ENCODE peak calls at places on chromosomes 3 and 15, in ten cellular contexts. Y is NCI-H748 treated with DMSO at 0.1 percent for 48 hours; W is activated naive CD4-positive, alpha-beta T cell treated with Interleukin-2 at 50 U/mL for 16 hours; O is substantia nigra; S is AG20443; G is H7; F is thoracic aorta; X is iris pigment epithelial cell; N is MM.1S; K is RPMI7951. H is an unnamed sample.

GRCh38 chr3:186002884-186003472 is 65.2 kb upstream of the TRA2B start:
- DNase-seq in Y (no peak), W (no peak), O (no peak), S (no peak), G (peak; percentile 49), F (no peak), X (peak; percentile 24), N (peak; percentile 62), K (peak; percentile 64), H (peak; percentile 36)

GRCh38 chr3:122942937-122943827 is 84.4 kb downstream of the SEMA5B start:
- DNase-seq in Y (no peak), W (peak; percentile 10), O (peak; percentile 35), S (peak; percentile 86), G (peak; percentile 97), F (peak; percentile 41), X (peak; percentile 38), N (peak; percentile 32), K (peak; percentile 59), H (peak; percentile 91)

GRCh38 chr3:177050466-177051237 is 146.6 kb downstream of the TBL1XR1 start:
- DNase-seq in Y (peak; percentile 33), W (no peak), O (no peak), S (peak; percentile 21), G (no peak), F (no peak), X (peak; percentile 79), N (peak; percentile 60), K (peak; percentile 55), H (no peak)

GRCh38 chr3:182028081-182028480 is 316.4 kb downstream of the SOX2 start:
- DNase-seq in Y (no peak), W (no peak), O (no peak), S (no peak), G (no peak), F (no peak), X (peak; percentile 6), N (no peak), K (no peak), H (no peak)

GRCh38 chr3:129398803-129399144 is 29.7 kb downstream of the EFCAB12 start:
- DNase-seq in Y (no peak), W (peak; percentile 10), O (no peak), S (peak; percentile 55), G (no peak), F (no peak), X (peak; percentile 37), N (no peak), K (peak; percentile 35), H (no peak)

GRCh38 chr15:35379972-35380371 is 166.0 kb downstream of the DPH6 start:
- DNase-seq in Y (no peak), W (no peak), O (no peak), S (no peak), G (peak; percentile 3), F (no peak), X (no peak), N (no peak), K (no peak), H (no peak)

GRCh38 chr15:31366169-31366734 is 39.6 kb downstream of the KLF13 start:
- DNase-seq in Y (no peak), W (no peak), O (no peak), S (peak; percentile 30), G (peak; percentile 77), F (no peak), X (no peak), N (no peak), K (no peak), H (no peak)

GRCh38 chr3:72086051-72086711 is 301.2 kb upstream of the PROK2 start:
- DNase-seq in Y (no peak), W (no peak), O (no peak), S (peak; percentile 32), G (no peak), F (no peak), X (peak; percentile 27), N (no peak), K (peak; percentile 22), H (no peak)

GRCh38 chr3:56131976-56132590 is 336.2 kb downstream of the ERC2 start:
- DNase-seq in Y (no peak), W (no peak), O (no peak), S (peak; percentile 91), G (no peak), F (no peak), X (peak; percentile 98), N (no peak), K (peak; percentile 95), H (no peak)

GRCh38 chr3:17329932-17330331 is 412.5 kb downstream of the TBC1D5 start:
- DNase-seq in Y (no peak), W (no peak), O (no peak), S (no peak), G (no peak), F (no peak), X (no peak), N (no peak), K (no peak), H (no peak)

GRCh38 chr15:64634576-64635485 is 140.6 kb downstream of the RBPMS2 start:
- DNase-seq in Y (peak; percentile 39), W (peak; percentile 18), O (no peak), S (no peak), G (peak; percentile 46), F (no peak), X (no peak), N (no peak), K (no peak), H (peak; percentile 64)

GRCh38 chr15:22884344-22884743 is 45.9 kb downstream of the NIPA2 start:
- DNase-seq in Y (peak; percentile 0), W (peak; percentile 8), O (no peak), S (no peak), G (no peak), F (no peak), X (no peak), N (no peak), K (no peak), H (peak; percentile 41)

GRCh38 chr3:167711439-167711838 is 23.3 kb downstream of the PDCD10 start:
- DNase-seq in Y (no peak), W (no peak), O (no peak), S (no peak), G (no peak), F (no peak), X (no peak), N (no peak), K (no peak), H (no peak)

GRCh38 chr3:66394261-66395249 is 106.3 kb downstream of the LRIG1 start:
- DNase-seq in Y (no peak), W (no peak), O (no peak), S (no peak), G (no peak), F (peak; percentile 58), X (peak; percentile 89), N (no peak), K (no peak), H (no peak)

GRCh38 chr3:133644768-133645167 is 17.0 kb downstream of the TOPBP1 start:
- DNase-seq in Y (no peak), W (no peak), O (no peak), S (peak; percentile 9), G (no peak), F (no peak), X (peak; percentile 94), N (no peak), K (peak; percentile 73), H (no peak)

GRCh38 chr15:90660195-90660995 is 56.8 kb upstream of the BLM start:
- DNase-seq in Y (no peak), W (peak; percentile 81), O (no peak), S (peak; percentile 95), G (peak; percentile 66), F (peak; percentile 65), X (peak; percentile 93), N (peak; percentile 59), K (peak; percentile 99), H (no peak)

GRCh38 chr3:41026394-41027177 is 172.7 kb upstream of the CTNNB1 start:
- DNase-seq in Y (no peak), W (no peak), O (peak; percentile 8), S (peak; percentile 47), G (no peak), F (peak; percentile 11), X (peak; percentile 95), N (no peak), K (peak; percentile 90), H (no peak)

GRCh38 chr3:143170043-143170442 is 50.5 kb downstream of the CHST2 start:
- DNase-seq in Y (no peak), W (no peak), O (no peak), S (no peak), G (no peak), F (no peak), X (peak; percentile 36), N (no peak), K (no peak), H (no peak)

GRCh38 chr15:40782609-40783227 is 12.9 kb downstream of the C15orf62 start:
- DNase-seq in Y (no peak), W (peak; percentile 82), O (no peak), S (no peak), G (peak; percentile 75), F (no peak), X (peak; percentile 22), N (peak; percentile 91), K (peak; percentile 32), H (peak; percentile 75)

GRCh38 chr3:71614426-71614825 is 30.9 kb upstream of the FOXP1 start:
- DNase-seq in Y (no peak), W (no peak), O (no peak), S (no peak), G (no peak), F (no peak), X (no peak), N (no peak), K (no peak), H (no peak)

GRCh38 chr15:31280831-31281216 is 45.8 kb upstream of the KLF13 start:
- DNase-seq in Y (no peak), W (no peak), O (no peak), S (peak; percentile 2), G (no peak), F (no peak), X (no peak), N (no peak), K (no peak), H (peak; percentile 1)

GRCh38 chr3:124579641-124580040 is 150.6 kb upstream of the UMPS start:
- DNase-seq in Y (no peak), W (no peak), O (no peak), S (no peak), G (no peak), F (no peak), X (no peak), N (no peak), K (no peak), H (no peak)

GRCh38 chr3:147360936-147361670 is 45.2 kb downstream of the ZIC4 start:
- DNase-seq in Y (peak; percentile 41), W (no peak), O (no peak), S (peak; percentile 35), G (peak; percentile 73), F (no peak), X (no peak), N (peak; percentile 30), K (peak; percentile 24), H (peak; percentile 57)

GRCh38 chr3:107632576-107632975 is 109.8 kb downstream of the BBX start:
- DNase-seq in Y (no peak), W (no peak), O (no peak), S (no peak), G (no peak), F (no peak), X (no peak), N (no peak), K (no peak), H (no peak)

GRCh38 chr15:90192961-90193786 is 8.0 kb upstream of the SEMA4B start:
- DNase-seq in Y (no peak), W (no peak), O (no peak), S (peak; percentile 4), G (no peak), F (no peak), X (no peak), N (no peak), K (no peak), H (no peak)

GRCh38 chr15:70203981-70204560 is 106.4 kb upstream of the TLE3 start:
- DNase-seq in Y (no peak), W (no peak), O (no peak), S (no peak), G (no peak), F (no peak), X (no peak), N (no peak), K (no peak), H (no peak)

GRCh38 chr3:151561878-151562277 is 101.0 kb upstream of the IGSF10 start:
- DNase-seq in Y (no peak), W (no peak), O (no peak), S (no peak), G (no peak), F (no peak), X (peak; percentile 39), N (no peak), K (no peak), H (no peak)

GRCh38 chr15:47685141-47685870 is 32.0 kb upstream of the SEMA6D start:
- DNase-seq in Y (no peak), W (no peak), O (no peak), S (peak; percentile 50), G (peak; percentile 14), F (no peak), X (no peak), N (no peak), K (peak; percentile 3), H (no peak)